ENCODE peak calls at places on chromosomes 16 and 17, in six cellular contexts. Z is K562, G is breast epithelium, J is esophagus muscularis mucosa, H is GM23338, Y is Panc1. I is an unnamed sample.

GRCh38 chr17:73211745-73212144 is 18.9 kb downstream of the COG1 start:
- DNase-seq in Z (no peak), G (no peak), J (no peak), H (no peak), Y (no peak), I (no peak)

GRCh38 chr17:49753959-49754391 is 10.0 kb downstream of the FAM117A start:
- DNase-seq in Z (peak; percentile 27), G (no peak), J (no peak), H (no peak), Y (no peak), I (no peak)

GRCh38 chr17:45651145-45651713 is 132.9 kb upstream of the CRHR1 start:
- DNase-seq in Z (no peak), G (peak; percentile 10), J (no peak), H (no peak), Y (no peak), I (no peak)

GRCh38 chr17:7656958-7657715 is 6.4 kb downstream of the ATP1B2 start:
- DNase-seq in Z (no peak), G (no peak), J (no peak), H (peak; percentile 98), Y (no peak), I (no peak)

GRCh38 chr17:47801176-47801765 is 20.3 kb downstream of the OSBPL7 start:
- DNase-seq in Z (no peak), G (no peak), J (no peak), H (no peak), Y (no peak), I (peak; percentile 10)

GRCh38 chr17:10217916-10218315 is 19.5 kb upstream of the GAS7 start:
- DNase-seq in Z (no peak), G (no peak), J (no peak), H (no peak), Y (no peak), I (no peak)

GRCh38 chr17:73551756-73552155 is 92.5 kb downstream of the SDK2 start:
- DNase-seq in Z (no peak), G (no peak), J (no peak), H (peak; percentile 47), Y (no peak), I (no peak)

GRCh38 chr16:87443031-87443430 is 49.8 kb downstream of the ZCCHC14 start:
- DNase-seq in Z (no peak), G (no peak), J (no peak), H (no peak), Y (no peak), I (no peak)

GRCh38 chr17:41551370-41551769 is 20.5 kb downstream of the KRT9 start:
- DNase-seq in Z (no peak), G (no peak), J (no peak), H (no peak), Y (no peak), I (no peak)

GRCh38 chr16:73228649-73229048 is 180.7 kb upstream of the ZFHX3 start:
- DNase-seq in Z (no peak), G (no peak), J (no peak), H (no peak), Y (no peak), I (no peak)
- TF ChIP-seq POLR2AphosphoS5 in Z (no peak), G (no peak), J (peak; percentile 32), H (no peak), Y (no peak), I (no peak)

GRCh38 chr16:27175888-27176287 is 27.4 kb upstream of the KDM8 start:
- DNase-seq in Z (peak; percentile 55), G (no peak), J (no peak), H (peak; percentile 21), Y (no peak), I (no peak)
- H3K4me1 ChIP-seq in Z (no peaks in the 10 kb centered on the region), G (no peaks in the 10 kb centered on the region), J (peaks cover 7% of the 10 kb centered on the region), H (no peaks in the 10 kb centered on the region), Y (no peaks in the 10 kb centered on the region), I (no peaks in the 10 kb centered on the region)

GRCh38 chr16:4811773-4812172 is 9.3 kb upstream of the ROGDI start:
- DNase-seq in Z (no peak), G (no peak), J (no peak), H (no peak), Y (no peak), I (no peak)

GRCh38 chr16:4811242-4811641 is 8.8 kb upstream of the ROGDI start:
- DNase-seq in Z (no peak), G (no peak), J (no peak), H (no peak), Y (no peak), I (no peak)

GRCh38 chr16:4814542-4815173 is 12.2 kb upstream of the ROGDI start:
- DNase-seq in Z (no peak), G (no peak), J (no peak), H (peak; percentile 48), Y (no peak), I (no peak)

GRCh38 chr16:4813251-4814003 is 11.0 kb upstream of the ROGDI start:
- DNase-seq in Z (no peak), G (no peak), J (no peak), H (no peak), Y (no peak), I (no peak)

DNA sequence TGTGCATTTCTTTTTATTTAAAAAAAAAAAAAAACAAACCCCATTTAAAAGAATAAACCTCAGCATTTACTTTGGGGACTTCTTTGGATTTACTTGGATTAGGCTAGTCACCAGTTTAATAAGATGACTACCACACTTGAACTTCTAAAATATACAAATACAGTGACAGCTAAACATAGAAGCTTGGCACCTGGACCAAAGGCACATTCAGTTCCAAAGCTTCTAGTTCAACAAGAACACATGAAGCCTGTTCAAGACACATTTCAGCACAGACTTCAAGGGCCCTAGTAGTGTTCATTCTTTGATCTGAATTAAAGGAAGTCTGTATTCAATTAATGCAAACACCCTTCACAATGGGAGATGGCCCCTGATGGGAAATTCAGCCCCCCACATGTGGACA is 11.6 kb upstream of the ROGDI start:
- DNase-seq in Z (no peak), G (no peak), J (no peak), H (no peak), Y (no peak), I (no peak)
- TF ChIP-seq POLR2AphosphoS5 in Z (no peak), G (no peak), J (peak; percentile 83), H (no peak), Y (no peak), I (peak; percentile 72)

DNA sequence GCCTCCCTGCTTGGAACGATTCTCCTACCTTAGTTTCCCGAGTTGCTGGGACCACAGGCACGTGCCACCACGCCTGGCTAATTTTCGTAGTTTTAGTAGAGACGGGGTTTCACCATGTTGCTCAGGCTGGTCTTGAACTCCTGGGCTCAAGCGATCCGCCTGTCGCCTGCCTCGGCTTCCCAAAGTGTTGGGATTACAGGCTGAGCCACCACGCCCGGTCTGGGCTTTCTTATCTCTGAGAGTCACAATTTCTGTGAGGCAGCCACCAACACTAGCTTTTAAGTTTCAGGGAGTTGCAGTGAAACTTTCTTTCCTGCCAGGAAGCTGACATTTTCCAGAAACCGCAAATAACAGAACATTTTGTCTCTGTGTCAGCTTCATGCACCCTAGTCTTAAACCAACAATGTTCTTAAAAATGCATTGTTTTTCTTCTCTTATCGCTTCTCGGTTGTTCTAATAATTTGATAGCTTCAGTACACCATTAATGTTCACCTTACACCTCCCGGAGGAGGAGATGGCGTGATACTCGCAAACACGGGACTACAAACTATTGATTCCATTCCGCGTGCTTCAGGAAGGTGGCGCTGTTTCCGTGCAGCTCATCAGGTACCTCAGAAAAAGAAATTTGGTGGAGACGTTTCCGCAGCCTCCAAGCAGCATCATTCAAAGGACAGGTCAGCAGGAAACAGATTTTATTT is 7.4 kb upstream of the DHRS7B start:
- DNase-seq in Z (peak; percentile 57), G (peak; percentile 67), J (no peak), H (peak; percentile 90), Y (peak; percentile 42), I (peak; percentile 80)
- H3K4me1 ChIP-seq in Z (peaks cover 7% of the 10 kb centered on the region), G (no peaks in the 10 kb centered on the region), J (peaks cover 9% of the 10 kb centered on the region), H (peaks cover 10% of the 10 kb centered on the region), Y (no peaks in the 10 kb centered on the region), I (no peaks in the 10 kb centered on the region)

GRCh38 chr16:89315791-89316581 is 98.5 kb downstream of the ZNF778 start:
- DNase-seq in Z (no peak), G (no peak), J (no peak), H (no peak), Y (peak; percentile 83), I (peak; percentile 34)
- TF ChIP-seq POLR2AphosphoS5 in Z (no peak), G (peak; percentile 35), J (peak; percentile 58), H (no peak), Y (no peak), I (peak; percentile 43)

GRCh38 chr17:76528156-76528527 is 9.4 kb downstream of the CYGB start:
- DNase-seq in Z (no peak), G (no peak), J (no peak), H (no peak), Y (no peak), I (no peak)
- H3K4me1 ChIP-seq in Z (peaks cover 54% of the 10 kb centered on the region), G (peaks cover 25% of the 10 kb centered on the region), J (peaks cover 69% of the 10 kb centered on the region), H (peaks cover 9% of the 10 kb centered on the region), Y (peaks cover 39% of the 10 kb centered on the region), I (peaks cover 76% of the 10 kb centered on the region)

I was measured in stomach.